ENCODE peak calls at places on chromosomes 7 and 10, in five cellular contexts. One of them, this sample, is unnamed.

GRCh38 chr7:129530881-129531391 is 28.6 kb downstream of the SMKR1 start:
- DNase-seq in tibial artery: no peak
- DNase-seq in IMR-90: peak; percentile 80
- DNase-seq in neural progenitor cell: no peak
- DNase-seq in ovary: no peak
- DNase-seq in this sample: no peak

GRCh38 chr7:80552304-80552703 is 40.4 kb upstream of the GNAT3 start:
- DNase-seq in tibial artery: no peak
- DNase-seq in IMR-90: peak; percentile 64
- DNase-seq in neural progenitor cell: no peak
- DNase-seq in ovary: no peak
- DNase-seq in this sample: no peak

GRCh38 chr10:68684413-68684812 is 36.6 kb upstream of the CCAR1 start:
- DNase-seq in tibial artery: no peak
- DNase-seq in IMR-90: no peak
- DNase-seq in neural progenitor cell: no peak
- DNase-seq in ovary: no peak
- DNase-seq in this sample: no peak

GRCh38 chr10:58086763-58087150 is 180.9 kb downstream of the IPMK start:
- DNase-seq in tibial artery: no peak
- DNase-seq in IMR-90: no peak
- DNase-seq in neural progenitor cell: no peak
- DNase-seq in ovary: no peak
- DNase-seq in this sample: no peak

GRCh38 chr7:29557954-29558353 is 5.7 kb upstream of the PRR15 start:
- DNase-seq in tibial artery: no peak
- DNase-seq in IMR-90: no peak
- DNase-seq in neural progenitor cell: no peak
- DNase-seq in ovary: no peak
- DNase-seq in this sample: no peak

GRCh38 chr7:100396421-100396982 is 23.2 kb downstream of the PILRA start:
- DNase-seq in tibial artery: no peak
- DNase-seq in IMR-90: no peak
- DNase-seq in neural progenitor cell: no peak
- DNase-seq in ovary: no peak
- DNase-seq in this sample: no peak

GRCh38 chr7:126806614-126807013 is 446.1 kb downstream of the GRM8 start:
- DNase-seq in tibial artery: no peak
- DNase-seq in IMR-90: no peak
- DNase-seq in neural progenitor cell: no peak
- DNase-seq in ovary: no peak
- DNase-seq in this sample: no peak

GRCh38 chr10:121732676-121733445 is 134.6 kb upstream of the FGFR2 start:
- DNase-seq in tibial artery: no peak
- DNase-seq in IMR-90: no peak
- DNase-seq in neural progenitor cell: peak; percentile 69
- DNase-seq in ovary: no peak
- DNase-seq in this sample: no peak

GRCh38 chr7:152756126-152756525 is 3.4 kb upstream of the ACTR3B start:
- DNase-seq in tibial artery: no peak
- DNase-seq in IMR-90: peak; percentile 17
- DNase-seq in neural progenitor cell: no peak
- DNase-seq in ovary: no peak
- DNase-seq in this sample: no peak

GRCh38 chr7:123208793-123209192 is 9.0 kb upstream of the SLC13A1 start:
- DNase-seq in tibial artery: no peak
- DNase-seq in IMR-90: no peak
- DNase-seq in neural progenitor cell: peak; percentile 43
- DNase-seq in ovary: no peak
- DNase-seq in this sample: no peak

GRCh38 chr10:90674927-90675326 is 182.9 kb downstream of the HTR7 start:
- DNase-seq in tibial artery: peak; percentile 66
- DNase-seq in IMR-90: peak; percentile 86
- DNase-seq in neural progenitor cell: no peak
- DNase-seq in ovary: no peak
- DNase-seq in this sample: no peak

GRCh38 chr7:7970620-7971307 is 2.2 kb downstream of the GLCCI1 start:
- DNase-seq in tibial artery: no peak
- DNase-seq in IMR-90: peak; percentile 33
- DNase-seq in neural progenitor cell: peak; percentile 7
- DNase-seq in ovary: no peak
- DNase-seq in this sample: no peak

GRCh38 chr7:143993924-143994323 is 6.2 kb upstream of the OR6B1 start:
- DNase-seq in tibial artery: no peak
- DNase-seq in IMR-90: no peak
- DNase-seq in neural progenitor cell: no peak
- DNase-seq in ovary: no peak
- DNase-seq in this sample: no peak

GRCh38 chr10:70925377-70926214 is 37.2 kb upstream of the PCBD1 start:
- DNase-seq in tibial artery: peak; percentile 72
- DNase-seq in IMR-90: no peak
- DNase-seq in neural progenitor cell: peak; percentile 82
- DNase-seq in ovary: no peak
- DNase-seq in this sample: no peak

GRCh38 chr7:37957236-37957970 is 37.0 kb downstream of the EPDR1 start:
- DNase-seq in tibial artery: no peak
- DNase-seq in IMR-90: no peak
- DNase-seq in neural progenitor cell: no peak
- DNase-seq in ovary: no peak
- DNase-seq in this sample: no peak

GRCh38 chr7:113521468-113521867 is 397.3 kb downstream of the PPP1R3A start:
- DNase-seq in tibial artery: no peak
- DNase-seq in IMR-90: peak; percentile 8
- DNase-seq in neural progenitor cell: no peak
- DNase-seq in ovary: no peak
- DNase-seq in this sample: no peak

GRCh38 chr10:91613411-91614253 is 19.2 kb downstream of the PPP1R3C start:
- DNase-seq in tibial artery: no peak
- DNase-seq in IMR-90: peak; percentile 98
- DNase-seq in neural progenitor cell: no peak
- DNase-seq in ovary: no peak
- DNase-seq in this sample: no peak

GRCh38 chr7:76133839-76134238 is 67.9 kb upstream of the SRRM3 start:
- DNase-seq in tibial artery: no peak
- DNase-seq in IMR-90: no peak
- DNase-seq in neural progenitor cell: no peak
- DNase-seq in ovary: no peak
- DNase-seq in this sample: no peak

GRCh38 chr10:32190890-32191491 is 134.8 kb upstream of the KIF5B start:
- DNase-seq in tibial artery: no peak
- DNase-seq in IMR-90: peak; percentile 36
- DNase-seq in neural progenitor cell: peak; percentile 26
- DNase-seq in ovary: no peak
- DNase-seq in this sample: no peak

GRCh38 chr10:132336064-132336746 is 4.2 kb downstream of the LRRC27 start:
- DNase-seq in tibial artery: peak; percentile 54
- DNase-seq in IMR-90: no peak
- DNase-seq in neural progenitor cell: no peak
- DNase-seq in ovary: no peak
- DNase-seq in this sample: no peak

GRCh38 chr10:5561704-5562645 is 37.2 kb downstream of the CALML3 start:
- DNase-seq in tibial artery: peak; percentile 57
- DNase-seq in IMR-90: no peak
- DNase-seq in neural progenitor cell: no peak
- DNase-seq in ovary: peak; percentile 5
- DNase-seq in this sample: peak; percentile 37

GRCh38 chr7:88289505-88290129 is 17.1 kb downstream of the STEAP4 start:
- DNase-seq in tibial artery: no peak
- DNase-seq in IMR-90: no peak
- DNase-seq in neural progenitor cell: no peak
- DNase-seq in ovary: no peak
- DNase-seq in this sample: no peak

GRCh38 chr7:48781783-48782182 is 142.6 kb upstream of the CDC14C start:
- DNase-seq in tibial artery: no peak
- DNase-seq in IMR-90: no peak
- DNase-seq in neural progenitor cell: no peak
- DNase-seq in ovary: no peak
- DNase-seq in this sample: no peak

DNA sequence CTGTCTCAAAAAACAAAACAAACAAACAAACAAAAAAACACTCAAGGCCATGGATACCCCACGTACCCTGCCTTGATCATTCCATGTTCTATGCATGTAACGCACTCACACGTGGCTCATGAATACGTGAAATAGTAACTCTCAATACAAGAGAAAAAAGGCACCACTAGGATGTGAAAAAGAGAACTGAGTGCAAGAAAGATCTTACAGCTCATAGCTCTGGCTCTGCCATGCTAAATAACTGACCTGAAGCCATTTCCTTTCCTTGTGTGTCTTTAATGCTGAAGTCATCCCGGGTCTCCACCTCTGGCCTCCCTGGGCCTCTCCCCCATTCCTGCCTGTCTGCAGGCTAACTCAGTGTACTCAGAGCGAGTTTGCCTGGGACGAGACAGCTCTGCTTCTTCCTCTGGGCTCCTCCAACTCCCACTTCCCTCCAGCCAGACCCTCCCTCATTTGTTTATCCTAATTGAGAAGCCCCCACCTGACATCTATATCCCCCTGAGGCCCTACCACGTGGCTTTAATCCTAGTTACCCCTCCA is 117.3 kb downstream of the PRPF18 start:
- DNase-seq in tibial artery: no peak
- DNase-seq in IMR-90: no peak
- DNase-seq in neural progenitor cell: no peak
- DNase-seq in ovary: no peak
- DNase-seq in this sample: no peak
- H3K4me3 ChIP-seq in tibial artery: no peak overlapping the region
- H3K4me3 ChIP-seq in IMR-90: no peak overlapping the region
- H3K4me3 ChIP-seq in neural progenitor cell: no peak overlapping the region
- H3K4me3 ChIP-seq in ovary: no peak overlapping the region
- H3K4me3 ChIP-seq in this sample: no peak overlapping the region

GRCh38 chr7:631291-631711 is 95.2 kb upstream of the DNAAF5 start:
- DNase-seq in tibial artery: no peak
- DNase-seq in IMR-90: no peak
- DNase-seq in neural progenitor cell: no peak
- DNase-seq in ovary: no peak
- DNase-seq in this sample: no peak

GRCh38 chr7:633381-634018 is 93.0 kb upstream of the DNAAF5 start:
- DNase-seq in tibial artery: no peak
- DNase-seq in IMR-90: no peak
- DNase-seq in neural progenitor cell: no peak
- DNase-seq in ovary: no peak
- DNase-seq in this sample: no peak

GRCh38 chr7:630539-630938 is 96.0 kb upstream of the DNAAF5 start:
- DNase-seq in tibial artery: no peak
- DNase-seq in IMR-90: no peak
- DNase-seq in neural progenitor cell: no peak
- DNase-seq in ovary: no peak
- DNase-seq in this sample: peak; percentile 51

GRCh38 chr7:632831-633210 is 93.7 kb upstream of the DNAAF5 start:
- DNase-seq in tibial artery: no peak
- DNase-seq in IMR-90: no peak
- DNase-seq in neural progenitor cell: no peak
- DNase-seq in ovary: no peak
- DNase-seq in this sample: peak; percentile 79

GRCh38 chr7:631966-632830 is 94.3 kb upstream of the DNAAF5 start:
- DNase-seq in tibial artery: no peak
- DNase-seq in IMR-90: no peak
- DNase-seq in neural progenitor cell: no peak
- DNase-seq in ovary: no peak
- DNase-seq in this sample: peak; percentile 71
- H3K27ac ChIP-seq in tibial artery: no peak overlapping the region
- H3K27ac ChIP-seq in IMR-90: no peak overlapping the region
- H3K27ac ChIP-seq in neural progenitor cell: no peak overlapping the region
- H3K27ac ChIP-seq in ovary: no peak overlapping the region
- H3K27ac ChIP-seq in this sample: no peak overlapping the region

DNA sequence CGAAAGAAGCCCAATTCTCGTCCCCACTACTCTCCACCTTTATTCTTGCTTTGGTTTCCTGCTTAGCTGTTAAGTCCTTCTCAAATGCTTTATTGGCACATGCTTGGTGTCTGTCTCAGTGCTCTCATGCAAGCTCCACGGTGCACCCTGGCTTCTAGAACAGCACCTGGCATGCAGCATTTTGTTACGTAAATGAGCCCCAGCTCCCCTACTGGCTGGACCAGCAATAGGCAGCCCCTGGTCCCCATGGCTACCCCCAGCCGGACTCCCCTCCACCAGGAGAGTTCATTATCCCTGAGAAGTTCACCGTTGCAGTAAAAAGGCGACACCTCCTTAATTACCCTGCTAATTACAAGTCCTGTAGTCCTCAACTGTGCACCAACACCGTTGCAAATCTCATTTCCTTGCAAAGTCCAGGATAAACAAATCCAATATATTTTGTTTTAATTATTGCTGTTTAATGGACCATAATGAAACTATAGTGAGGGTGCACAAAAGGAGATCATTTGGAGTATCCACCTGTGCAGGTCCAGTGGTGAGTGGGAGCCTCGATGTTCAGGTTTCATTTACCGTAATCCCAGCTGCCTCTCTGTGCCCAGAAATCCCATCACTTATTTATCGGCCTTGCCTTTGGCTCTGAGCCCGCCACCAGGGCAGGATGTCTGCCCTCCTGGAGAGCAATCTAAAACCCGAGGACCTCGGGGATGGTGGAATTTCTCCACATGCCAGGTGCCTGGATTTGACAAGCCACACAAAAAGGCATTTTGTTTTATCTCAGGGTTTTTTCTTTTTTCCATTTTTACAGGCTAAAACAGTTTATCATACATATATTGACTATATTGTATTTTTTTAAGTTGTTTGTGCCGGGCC is 12.8 kb upstream of the DRGX start:
- DNase-seq in tibial artery: no peak
- DNase-seq in IMR-90: no peak
- DNase-seq in neural progenitor cell: no peak
- DNase-seq in ovary: no peak
- DNase-seq in this sample: no peak
- TF ChIP-seq CTCF in tibial artery: no peak
- TF ChIP-seq CTCF in IMR-90: no peak
- TF ChIP-seq CTCF in neural progenitor cell: peak; percentile 18
- TF ChIP-seq CTCF in ovary: no peak
- TF ChIP-seq CTCF in this sample: no peak

DNA sequence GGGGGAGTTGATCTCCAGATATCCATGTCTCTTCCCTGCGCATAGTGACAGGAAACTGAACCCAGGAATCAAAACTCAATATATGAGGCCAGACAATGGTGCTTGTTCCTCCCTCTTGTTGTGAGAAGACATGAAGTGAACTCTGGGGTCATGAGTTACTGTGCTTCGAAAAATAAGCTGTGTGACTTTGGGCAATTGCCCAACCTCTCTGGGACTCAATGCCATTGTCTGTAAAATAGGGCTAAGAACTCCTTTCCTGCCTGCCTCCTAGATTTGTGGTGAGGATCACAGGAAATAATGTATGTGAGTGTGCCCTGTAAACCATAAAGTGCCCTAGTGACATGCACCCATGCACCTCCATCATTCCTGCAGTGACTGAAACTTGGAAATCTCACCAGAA is 48.4 kb downstream of the SYPL1 start:
- DNase-seq in tibial artery: no peak
- DNase-seq in IMR-90: no peak
- DNase-seq in neural progenitor cell: no peak
- DNase-seq in ovary: no peak
- DNase-seq in this sample: no peak
- H3K4me3 ChIP-seq in tibial artery: no peak overlapping the region
- H3K4me3 ChIP-seq in IMR-90: no peak overlapping the region
- H3K4me3 ChIP-seq in neural progenitor cell: no peak overlapping the region
- H3K4me3 ChIP-seq in ovary: no peak overlapping the region
- H3K4me3 ChIP-seq in this sample: no peak overlapping the region